ENCODE peak calls at places on chromosome X, in four cellular contexts. I is HepG2, C is K562, E is GM12878. Y is an unnamed sample.

GRCh38 chrX:16874458-16875095 is 4.4 kb upstream of the RBBP7 start:
- DNase-seq in C (no peak), E (no peak), I (no peak), Y (no peak)

GRCh38 chrX:14717949-14718348 is 154.9 kb downstream of the FANCB start:
- DNase-seq in C (no peak), E (no peak), I (no peak), Y (no peak)

GRCh38 chrX:133776072-133776471 is 209.3 kb downstream of the GPC3 start:
- DNase-seq in C (peak), E (no peak), I (no peak), Y (peak)

GRCh38 chrX:107107459-107107858 is 11.2 kb downstream of the RBM41 start:
- DNase-seq in C (no peak), I (no peak), E (no peak), Y (no peak)

GRCh38 chrX:119624951-119625668 is 18.9 kb upstream of the NKRF start:
- DNase-seq in C (no peak), I (no peak), E (no peak), Y (no peak)

GRCh38 chrX:116230136-116230886 is 59.8 kb downstream of the AGTR2 start:
- DNase-seq in E (no peak), I (peak), C (no peak), Y (no peak)

GRCh38 chrX:69031971-69032391 is 133.3 kb downstream of the PJA1 start:
- DNase-seq in E (no peak), I (no peak), C (no peak), Y (no peak)

GRCh38 chrX:129755779-129756650 is 17.2 kb downstream of the XPNPEP2 start:
- DNase-seq in I (no peak), E (no peak), C (peak), Y (no peak)

GRCh38 chrX:120514236-120514635 is 45.1 kb upstream of the LAMP2 start:
- DNase-seq in C (peak), I (peak), E (no peak), Y (peak)

GRCh38 chrX:50168305-50168704 is 32.5 kb downstream of the AKAP4 start:
- DNase-seq in I (no peak), E (no peak), C (peak), Y (no peak)

DNA sequence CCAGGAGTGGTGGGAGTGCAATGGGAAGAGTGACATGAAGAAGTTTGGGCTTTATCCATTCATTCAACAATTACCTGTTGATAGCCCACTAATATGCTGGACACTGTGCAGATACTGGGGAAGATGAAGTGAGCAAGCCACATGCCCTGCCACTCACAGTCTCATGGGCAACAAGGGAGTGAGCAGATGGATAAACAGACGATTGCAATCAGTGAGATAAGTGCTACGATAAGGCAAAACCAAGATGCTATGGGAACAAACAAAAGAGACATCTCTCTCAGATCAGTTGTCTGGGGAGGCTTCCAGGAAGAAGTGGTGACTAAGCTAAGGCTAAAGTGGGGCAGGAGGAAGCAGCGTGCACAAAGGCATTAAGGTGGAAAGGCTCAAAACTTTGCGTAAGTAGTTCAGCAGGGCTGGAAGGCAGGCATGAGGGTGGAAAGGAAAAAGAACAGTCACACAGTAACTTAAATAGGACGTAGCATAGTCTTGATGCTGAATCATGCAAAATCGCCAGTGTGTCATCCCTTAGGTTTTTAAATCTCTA is 31.7 kb downstream of the GAB3 start:
- DNase-seq in I (no peak), C (peak), E (no peak), Y (no peak)
- TF ChIP-seq CHD4 in I (no peak), C (no peak), E (no peak), Y (no peak)

GRCh38 chrX:40082447-40083119 is 15.2 kb downstream of the BCOR start:
- DNase-seq in I (peak), E (no peak), C (no peak), Y (no peak)

GRCh38 chrX:40084471-40084870 is 13.3 kb downstream of the BCOR start:
- DNase-seq in I (no peak), E (no peak), C (no peak), Y (no peak)

GRCh38 chrX:40081679-40082068 is 16.1 kb downstream of the BCOR start:
- DNase-seq in C (no peak), E (no peak), I (no peak), Y (no peak)

GRCh38 chrX:40083979-40084359 is 13.8 kb downstream of the BCOR start:
- DNase-seq in C (no peak), I (no peak), E (no peak), Y (no peak)

DNA sequence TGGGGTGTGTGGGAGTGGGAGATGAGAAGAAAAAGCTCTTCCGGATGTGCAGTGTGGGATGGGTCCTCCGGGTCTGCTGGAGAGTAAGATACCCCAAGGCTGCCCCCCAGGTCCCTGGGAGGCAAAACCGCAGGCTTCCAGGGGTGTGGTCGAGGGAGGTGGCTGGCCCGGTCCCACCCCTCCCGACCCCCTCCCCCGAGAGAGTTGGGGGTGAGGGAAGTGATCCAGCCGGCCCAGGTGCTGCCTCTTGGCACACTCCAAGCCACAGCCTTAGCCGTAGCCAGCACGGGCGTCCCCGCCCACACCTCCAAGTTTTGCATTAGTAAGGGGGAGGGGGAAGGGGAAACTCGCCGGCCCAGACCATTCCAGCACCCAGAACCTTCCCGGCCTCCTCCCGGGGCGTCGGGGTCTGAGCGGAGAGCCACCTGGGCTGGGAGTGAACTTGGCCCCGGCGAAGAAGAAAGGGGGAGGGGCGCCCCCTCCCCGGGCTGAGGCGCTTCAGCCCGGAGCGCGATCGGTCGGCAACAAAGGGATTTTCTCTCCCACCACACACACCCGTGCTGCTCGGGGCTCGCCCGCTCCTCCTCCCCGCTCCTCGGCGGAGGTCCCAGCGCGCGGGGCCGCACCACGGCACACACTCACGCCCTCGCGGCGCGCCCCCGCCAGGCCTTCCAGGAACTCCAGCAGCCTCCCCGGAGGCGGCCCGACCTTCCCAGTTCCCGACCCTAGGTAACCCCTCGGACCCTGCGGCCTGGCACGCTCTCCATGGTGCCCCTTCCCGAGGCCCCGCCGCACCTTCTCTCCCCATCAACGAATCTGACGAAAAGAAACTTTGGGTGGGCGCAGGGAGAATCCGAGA is 14.4 kb downstream of the BCOR start:
- DNase-seq in I (no peak), C (peak), E (no peak), Y (no peak)
- H3K27ac ChIP-seq in I (peak), C (peak), E (no peak), Y (no peak)

DNA sequence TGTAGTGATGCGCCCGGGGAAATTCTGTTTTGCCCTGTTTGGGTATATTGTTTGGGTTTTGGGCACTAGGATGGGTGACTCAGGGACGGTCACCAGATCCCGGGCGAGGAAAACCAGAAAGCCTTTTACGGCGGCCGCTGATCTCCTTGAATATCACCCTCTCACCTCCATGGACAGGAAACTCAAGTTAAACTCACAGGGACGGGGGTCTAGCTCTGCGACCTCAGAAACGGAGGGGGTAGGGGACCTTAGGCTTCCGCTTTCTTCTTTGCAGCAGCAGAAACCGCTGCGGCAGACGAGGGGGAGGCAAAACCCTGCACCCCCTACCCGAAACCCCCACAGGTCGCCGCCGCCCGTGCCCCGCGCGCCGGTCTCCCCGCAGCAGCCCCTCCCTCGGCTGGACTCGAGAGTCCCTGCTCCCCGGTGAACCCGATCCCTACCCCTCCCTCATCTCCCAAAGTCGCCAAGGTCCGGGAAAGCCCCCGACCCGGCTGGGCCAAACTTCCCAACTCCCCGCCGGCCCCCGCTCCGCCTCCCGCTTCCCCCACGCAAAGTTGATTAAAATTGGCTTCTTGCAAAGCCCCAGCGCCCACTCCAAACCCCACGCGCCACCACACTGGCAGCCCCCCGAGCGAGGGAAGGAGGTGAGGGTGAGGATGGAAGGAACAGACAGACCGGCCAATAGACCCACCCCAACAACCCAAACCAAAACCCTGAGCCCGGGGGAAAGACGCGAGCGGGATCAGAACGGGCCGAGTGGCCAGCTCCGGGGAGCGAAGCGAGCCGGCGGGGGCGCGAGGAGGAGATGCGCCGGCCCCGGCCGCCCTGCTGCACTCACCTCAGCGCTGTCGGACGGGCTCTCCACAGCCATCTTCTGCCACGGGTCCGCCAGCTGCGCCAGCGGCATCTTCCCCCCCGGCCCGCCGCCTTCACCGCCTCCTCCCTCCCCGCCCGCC is 705 bp downstream of the RPS6KA3 start:
- DNase-seq in C (peak), E (no peak), I (no peak), Y (peak)
- TF ChIP-seq POLR2AphosphoS2 in C (no peak), E (no peak), I (no peak), Y (no peak)

DNA sequence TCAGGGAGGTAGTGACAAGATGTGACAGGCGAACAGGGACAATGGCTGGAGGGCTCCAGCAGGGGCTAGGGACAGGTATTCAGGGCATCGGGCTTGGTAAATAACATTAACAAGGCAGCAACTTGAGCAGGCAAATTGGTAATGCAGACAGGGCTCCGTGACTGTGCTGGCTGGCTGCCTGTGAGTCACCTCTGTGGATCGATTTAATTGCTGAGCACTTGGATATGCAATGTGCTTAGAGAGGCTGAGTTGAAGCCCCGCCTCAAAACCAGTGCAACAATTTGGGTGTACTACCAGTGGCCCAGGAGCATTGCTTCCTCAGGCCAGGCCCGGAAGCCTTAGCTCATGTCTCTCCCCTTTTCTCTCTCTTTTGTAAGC is 19.5 kb downstream of the CNGA2 start:
- DNase-seq in I (no peak), E (no peak), C (no peak), Y (peak)
- TF ChIP-seq CHD4 in I (no peak), E (no peak), C (no peak), Y (no peak)

DNA sequence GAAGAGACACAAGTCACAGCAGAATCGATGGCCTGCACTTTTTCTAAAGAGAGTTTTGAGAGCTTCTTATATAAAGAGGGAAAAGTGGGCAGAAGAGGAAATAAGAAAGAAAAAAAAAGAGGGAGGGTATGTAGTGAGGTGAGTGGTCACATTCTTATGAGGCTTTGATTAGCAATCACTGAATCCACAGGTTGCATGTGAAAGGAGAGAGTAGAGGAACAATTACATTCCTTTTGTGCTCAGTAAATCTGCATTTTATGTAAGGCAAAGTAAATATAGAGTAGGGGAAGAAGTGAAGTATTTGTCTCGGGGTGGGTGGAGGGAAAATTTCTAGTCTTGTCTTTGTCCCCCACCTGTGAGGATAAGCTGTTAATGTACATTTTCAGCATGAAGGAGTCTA is 26.8 kb upstream of the MBTPS2 start:
- DNase-seq in E (no peak), C (no peak), I (no peak), Y (no peak)
- H3K27ac ChIP-seq in E (no peak), C (no peak), I (no peak), Y (no peak)

DNA sequence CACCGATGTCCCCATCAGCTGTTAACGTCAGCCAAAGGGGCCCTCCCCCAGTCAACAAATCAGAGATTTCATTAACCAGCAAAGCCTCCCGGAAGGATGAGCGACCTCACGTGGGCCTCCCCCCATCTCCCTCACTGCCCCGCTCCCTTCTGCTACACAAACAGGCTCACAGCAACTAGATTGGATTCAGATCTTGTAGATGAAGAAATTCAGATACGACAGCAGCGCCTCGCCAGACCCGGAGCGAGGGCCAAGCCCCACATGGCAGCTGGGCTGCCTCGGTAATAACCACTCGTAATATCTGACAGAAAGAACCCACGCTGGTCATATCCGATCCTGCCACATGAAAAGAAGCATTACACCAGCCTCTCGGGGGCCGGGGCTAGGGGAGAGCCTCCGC is 581.4 kb downstream of the BCOR start:
- DNase-seq in C (no peak), E (no peak), I (no peak), Y (no peak)
- TF ChIP-seq POLR2AphosphoS2 in C (no peak), E (no peak), I (no peak), Y (no peak)

DNA sequence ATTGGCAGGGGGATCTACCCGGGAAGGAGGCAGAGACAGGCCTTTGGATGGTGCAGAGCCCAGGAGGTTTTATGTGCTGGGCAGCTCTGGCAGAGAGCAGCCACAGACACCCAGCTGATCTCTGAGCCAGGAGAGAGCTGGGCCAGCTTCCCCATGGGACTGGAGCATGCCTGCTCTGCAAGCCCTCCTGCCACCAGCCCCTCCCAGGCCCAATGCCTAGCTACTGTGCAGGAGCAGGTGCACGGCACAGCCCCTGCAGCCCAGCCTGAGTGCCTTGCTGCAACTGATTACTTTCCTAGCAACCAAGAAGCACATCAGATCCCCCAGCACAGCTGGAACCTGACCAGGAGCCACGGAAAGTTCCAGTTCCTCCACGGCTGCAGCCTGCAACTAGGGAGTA is 57.8 kb upstream of the BEND2 start:
- DNase-seq in E (no peak), C (no peak), I (no peak), Y (no peak)
- TF ChIP-seq CHD4 in E (no peak), C (no peak), I (no peak), Y (no peak)

GRCh38 chrX:150236304-150236703 is 126.8 kb upstream of the MAMLD1 start:
- DNase-seq in E (no peak), I (no peak), C (no peak), Y (no peak)

GRCh38 chrX:150229481-150229880 is 133.6 kb upstream of the MAMLD1 start:
- DNase-seq in E (no peak), I (no peak), C (no peak), Y (no peak)

GRCh38 chrX:150238656-150239382 is 124.3 kb upstream of the MAMLD1 start:
- DNase-seq in C (no peak), E (no peak), I (peak), Y (no peak)

GRCh38 chrX:150229030-150229429 is 134.1 kb upstream of the MAMLD1 start:
- DNase-seq in I (no peak), C (no peak), E (no peak), Y (no peak)

GRCh38 chrX:150234126-150234525 is 129.0 kb upstream of the MAMLD1 start:
- DNase-seq in E (no peak), C (no peak), I (no peak), Y (no peak)
- H3K27ac ChIP-seq in E (no peak), C (no peak), I (no peak), Y (no peak)

DNA sequence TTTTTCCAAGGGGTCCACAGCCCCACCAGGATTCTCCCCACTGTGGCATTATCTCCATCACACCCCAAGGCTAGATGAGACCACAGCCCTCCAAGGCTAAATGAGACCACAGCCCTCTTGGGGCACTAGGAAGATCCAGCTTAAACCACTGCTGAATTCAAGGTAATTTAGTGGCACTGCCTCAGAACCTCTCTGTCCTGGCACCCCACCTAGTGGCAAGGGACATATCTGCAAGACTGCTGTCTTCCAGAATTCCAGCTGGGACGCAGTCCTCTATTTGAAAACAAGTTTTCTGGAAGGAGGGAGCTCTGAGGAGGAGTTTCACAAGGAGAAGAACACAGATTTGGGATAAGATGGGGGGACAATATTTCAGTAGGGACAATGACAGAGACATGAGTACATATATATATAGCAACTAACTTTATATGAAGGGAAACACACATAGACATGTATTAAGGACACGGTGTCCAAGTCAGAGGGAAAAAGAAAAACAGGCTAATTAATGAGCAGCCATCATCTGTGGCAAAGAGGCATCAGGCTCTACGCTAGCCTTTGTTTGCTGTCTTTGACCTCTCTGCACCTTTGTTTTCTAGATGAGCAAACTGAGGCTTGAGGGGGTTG is 9.3 kb downstream of the CETN2 start:
- DNase-seq in E (no peak), I (peak), C (peak), Y (peak)
- TF ChIP-seq POLR2AphosphoS2 in E (no peak), I (no peak), C (no peak), Y (no peak)